ENCODE peak calls at places on chromosomes 1 and 21, in seven cellular contexts. L is heart right ventricle, J is AG04450, T is tibial artery, C is uterus, X is prostate gland, R is SJSA1. A is an unnamed sample. For H3K9me3, the result is how much of the 10 kb centered on the place peaks cover.

GRCh38 chr1:1625404-1625775 is 6.6 kb upstream of the MMP23B start:
- DNase-seq in L (no peak), J (no peak), T (no peak), C (no peak), X (no peak), R (no peak), A (no peak)

GRCh38 chr1:40404670-40405462 is 31.3 kb downstream of the SMAP2 start:
- DNase-seq in L (peak), J (no peak), T (no peak), C (peak), X (peak), R (peak), A (no peak)

GRCh38 chr1:222026280-222026679 is 284.4 kb upstream of the DUSP10 start:
- DNase-seq in L (no peak), J (no peak), T (no peak), C (no peak), X (no peak), R (no peak), A (no peak)

GRCh38 chr1:13792429-13792828 is 92.4 kb downstream of the PRDM2 start:
- DNase-seq in L (no peak), J (no peak), T (no peak), C (no peak), X (no peak), R (no peak), A (peak)

GRCh38 chr1:218171302-218171893 is 113.7 kb upstream of the RRP15 start:
- DNase-seq in L (no peak), J (peak), T (no peak), C (no peak), X (no peak), R (peak), A (no peak)

GRCh38 chr1:200306954-200307754 is 102.7 kb downstream of the ZNF281 start:
- DNase-seq in L (peak), J (no peak), T (no peak), C (no peak), X (no peak), R (peak), A (no peak)

GRCh38 chr1:32716312-32717126 is 13.9 kb upstream of the SYNC start:
- DNase-seq in L (no peak), J (no peak), T (no peak), C (no peak), X (peak), R (peak), A (no peak)

GRCh38 chr1:155645648-155646047 is 35.6 kb downstream of the MSTO1 start:
- DNase-seq in L (no peak), J (no peak), T (no peak), C (no peak), X (no peak), R (no peak), A (no peak)

GRCh38 chr1:23591460-23592208 is 32.3 kb upstream of the ID3 start:
- DNase-seq in L (peak), J (no peak), T (no peak), C (no peak), X (no peak), R (no peak), A (no peak)

GRCh38 chr1:232012773-232013386 is 386.3 kb downstream of the DISC1 start:
- DNase-seq in L (peak), J (peak), T (peak), C (peak), X (no peak), R (no peak), A (peak)

GRCh38 chr1:96424882-96425281 is 296.7 kb upstream of the PTBP2 start:
- DNase-seq in L (no peak), J (no peak), T (no peak), C (no peak), X (no peak), R (no peak), A (no peak)

GRCh38 chr1:51535006-51535592 is 16.0 kb upstream of the EPS15 start:
- DNase-seq in L (peak), J (peak), T (peak), C (peak), X (peak), R (peak), A (peak)

GRCh38 chr1:61184035-61184713 is 101.8 kb downstream of the NFIA start:
- DNase-seq in L (peak), J (peak), T (peak), C (peak), X (peak), R (peak), A (peak)

GRCh38 chr21:25512095-25513086 is 94.9 kb downstream of the MRPL39 start:
- DNase-seq in L (no peak), J (no peak), T (peak), C (no peak), X (no peak), R (no peak), A (peak)

GRCh38 chr1:241827308-241827707 is 20.7 kb upstream of the EXO1 start:
- DNase-seq in L (peak), J (no peak), T (no peak), C (no peak), X (no peak), R (no peak), A (no peak)

GRCh38 chr1:60559371-60559770 is 485.8 kb upstream of the C1orf87 start:
- DNase-seq in L (no peak), J (no peak), T (no peak), C (no peak), X (no peak), R (no peak), A (no peak)

GRCh38 chr1:94236021-94236491 is 1.3 kb downstream of the ARHGAP29 start:
- DNase-seq in L (no peak), J (no peak), T (no peak), C (no peak), X (no peak), R (peak), A (no peak)

GRCh38 chr21:31658053-31658452 is 1.4 kb upstream of the SOD1 start:
- DNase-seq in L (no peak), J (no peak), T (no peak), C (no peak), X (no peak), R (no peak), A (no peak)

GRCh38 chr1:43232071-43232470 is 37.7 kb upstream of the TMEM125 start:
- DNase-seq in L (no peak), J (peak), T (peak), C (no peak), X (no peak), R (peak), A (no peak)

GRCh38 chr1:30600706-30601105 is 122.7 kb downstream of the MATN1 start:
- DNase-seq in L (no peak), J (no peak), T (no peak), C (no peak), X (no peak), R (no peak), A (no peak)

GRCh38 chr1:22971161-22972062 is 1.3 kb downstream of the LACTBL1 start:
- DNase-seq in L (no peak), J (no peak), T (no peak), C (no peak), X (no peak), R (no peak), A (no peak)

DNA sequence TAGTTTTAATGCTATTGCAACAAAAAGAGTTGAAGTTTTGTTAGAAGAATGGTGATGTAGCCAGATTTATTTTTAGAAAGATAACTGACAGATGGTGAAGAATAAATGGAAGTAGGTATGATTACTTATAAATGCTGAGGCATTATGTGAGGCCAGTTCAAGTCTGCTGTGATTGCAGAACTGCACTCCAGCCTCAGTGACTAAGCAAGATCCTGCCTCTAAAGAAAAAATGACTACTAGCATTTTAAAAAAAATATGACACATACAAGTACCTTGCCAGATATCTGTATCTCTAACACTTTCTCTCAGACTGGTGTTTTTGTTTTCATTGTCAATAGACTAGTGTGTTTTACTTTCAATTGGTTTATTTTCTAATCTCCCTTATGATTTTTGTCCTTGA is 1242.4 kb upstream of the ADGRL4 start:
- DNase-seq in L (no peak), J (no peak), T (no peak), C (no peak), X (no peak), R (no peak), A (no peak)
- H3K9me3 ChIP-seq in L (under half), J (under half), T (under half), C (under half), X (under half), R (under half), A (under half)

GRCh38 chr21:8988696-8989095 is 1532.7 kb upstream of the TPTE start:
- DNase-seq in L (no peak), J (no peak), T (no peak), C (no peak), X (no peak), R (no peak), A (no peak)
- H3K9me3 ChIP-seq in L (half or more), J (under half), T (under half), C (under half), X (under half), R (under half), A (under half)

DNA sequence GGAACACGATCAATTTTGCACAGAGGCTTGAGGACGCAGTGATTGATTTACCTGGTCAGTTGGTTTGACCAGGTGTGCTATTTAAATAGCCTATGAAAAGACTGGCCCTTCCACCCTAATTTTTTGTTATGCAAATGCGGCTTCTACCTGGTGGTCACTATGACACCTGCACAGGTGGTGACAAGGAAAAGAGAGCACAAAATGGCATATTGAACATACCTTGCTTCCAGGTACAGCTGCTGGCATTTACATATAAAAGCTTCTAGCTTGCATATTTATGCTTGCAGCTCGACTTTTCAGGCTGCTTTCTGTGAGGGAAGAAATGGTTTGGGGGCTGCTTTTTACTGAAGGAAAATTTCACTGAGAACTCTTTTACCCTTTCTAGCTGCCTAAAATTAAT is 15.3 kb upstream of the FMO4 start:
- DNase-seq in L (no peak), J (no peak), T (no peak), C (no peak), X (no peak), R (no peak), A (no peak)
- H3K9me3 ChIP-seq in L (under half), J (under half), T (under half), C (under half), X (under half), R (under half), A (under half)

GRCh38 chr1:156975084-156975483 is 54.7 kb downstream of the LRRC71 start:
- DNase-seq in L (no peak), J (no peak), T (no peak), C (no peak), X (no peak), R (no peak), A (no peak)

GRCh38 chr1:156980551-156980950 is 60.1 kb downstream of the LRRC71 start:
- DNase-seq in L (no peak), J (no peak), T (no peak), C (no peak), X (no peak), R (no peak), A (no peak)
- H3K9me3 ChIP-seq in L (under half), J (under half), T (under half), C (under half), X (under half), R (under half), A (under half)

GRCh38 chr21:34008618-34009017 is 64.8 kb upstream of the MRPS6 start:
- DNase-seq in L (no peak), J (no peak), T (no peak), C (no peak), X (no peak), R (no peak), A (no peak)
- H3K9me3 ChIP-seq in L (under half), J (under half), T (under half), C (under half), X (under half), R (under half), A (under half)

A was measured in gastrocnemius medialis.